ENCODE peak calls at places on chromosome 13, in six cellular contexts. L, V, D, U, N and J are unnamed samples.

GRCh38 chr13:51683537-51684050 is 99.3 kb downstream of the WDFY2 start:
- DNase-seq in L (no peak), V (no peak), D (no peak), U (peak; percentile 41), N (peak; percentile 61), J (no peak)

GRCh38 chr13:110453767-110454166 is 107.8 kb downstream of the RAB20 start:
- DNase-seq in L (no peak), V (no peak), D (no peak), U (no peak), N (no peak), J (no peak)

GRCh38 chr13:35164324-35164932 is 222.4 kb downstream of the NBEA start:
- DNase-seq in L (no peak), V (peak; percentile 54), D (peak; percentile 46), U (peak; percentile 76), N (no peak), J (peak; percentile 8)

GRCh38 chr13:26707122-26708006 is 53.2 kb downstream of the GPR12 start:
- DNase-seq in L (no peak), V (peak; percentile 73), D (peak; percentile 76), U (peak; percentile 91), N (peak; percentile 88), J (peak; percentile 62)

GRCh38 chr13:22451345-22451744 is 729.4 kb upstream of the SGCG start:
- DNase-seq in L (no peak), V (no peak), D (peak; percentile 89), U (peak; percentile 29), N (no peak), J (no peak)

GRCh38 chr13:113162783-113163685 is 4.6 kb downstream of the PROZ start:
- DNase-seq in L (no peak), V (no peak), D (no peak), U (no peak), N (peak; percentile 66), J (no peak)

GRCh38 chr13:19634129-19634740 is 776 bp downstream of the MPHOSPH8 start:
- DNase-seq in L (no peak), V (peak; percentile 60), D (peak; percentile 19), U (peak; percentile 17), N (peak; percentile 53), J (no peak)

GRCh38 chr13:41502676-41503075 is 45.3 kb downstream of the RGCC start:
- DNase-seq in L (no peak), V (no peak), D (no peak), U (no peak), N (no peak), J (no peak)

GRCh38 chr13:36986462-36987240 is 12.5 kb downstream of the ALG5 start:
- DNase-seq in L (no peak), V (peak; percentile 34), D (no peak), U (no peak), N (no peak), J (no peak)

GRCh38 chr13:26423634-26424033 is 133.8 kb upstream of the WASF3 start:
- DNase-seq in L (no peak), V (no peak), D (no peak), U (peak; percentile 32), N (no peak), J (no peak)

GRCh38 chr13:24866488-24866887 is 102.5 kb downstream of the RNF17 start:
- DNase-seq in L (no peak), V (no peak), D (no peak), U (no peak), N (no peak), J (no peak)

GRCh38 chr13:97648171-97648880 is 214.4 kb downstream of the RAP2A start:
- DNase-seq in L (no peak), V (peak; percentile 44), D (no peak), U (no peak), N (peak; percentile 60), J (no peak)

GRCh38 chr13:111210488-111210887 is 95.4 kb downstream of the ARHGEF7 start:
- DNase-seq in L (peak; percentile 74), V (peak; percentile 84), D (peak; percentile 45), U (no peak), N (no peak), J (no peak)

GRCh38 chr13:25095862-25096453 is at the start of gene PABPC3:
- DNase-seq in L (no peak), V (no peak), D (no peak), U (peak; percentile 29), N (no peak), J (no peak)

GRCh38 chr13:20182231-20182846 is 10.4 kb downstream of the GJB2 start:
- DNase-seq in L (peak; percentile 36), V (peak; percentile 82), D (peak; percentile 81), U (peak; percentile 79), N (peak; percentile 82), J (peak; percentile 82)

GRCh38 chr13:97539651-97540230 is 105.8 kb downstream of the RAP2A start:
- DNase-seq in L (no peak), V (peak; percentile 41), D (no peak), U (no peak), N (no peak), J (no peak)

GRCh38 chr13:59318320-59318930 is 845.3 kb downstream of the DIAPH3 start:
- DNase-seq in L (no peak), V (peak; percentile 76), D (peak; percentile 91), U (peak; percentile 94), N (peak; percentile 95), J (peak; percentile 27)

GRCh38 chr13:110425444-110425780 is 118.3 kb downstream of the COL4A2 start:
- DNase-seq in L (no peak), V (peak; percentile 74), D (no peak), U (no peak), N (no peak), J (no peak)

GRCh38 chr13:24159362-24159761 is 1.2 kb upstream of the SPATA13 start:
- DNase-seq in L (no peak), V (no peak), D (no peak), U (no peak), N (no peak), J (no peak)

GRCh38 chr13:76813874-76814273 is 72.3 kb downstream of the KCTD12 start:
- DNase-seq in L (no peak), V (no peak), D (no peak), U (no peak), N (no peak), J (no peak)

GRCh38 chr13:73168226-73168992 is 109.6 kb downstream of the KLF5 start:
- DNase-seq in L (no peak), V (peak; percentile 77), D (no peak), U (no peak), N (no peak), J (no peak)

GRCh38 chr13:44906758-44907157 is 82.5 kb downstream of the NUFIP1 start:
- DNase-seq in L (no peak), V (no peak), D (no peak), U (no peak), N (no peak), J (no peak)

GRCh38 chr13:29743229-29743786 is 107.1 kb downstream of the UBL3 start:
- DNase-seq in L (peak; percentile 56), V (no peak), D (peak; percentile 28), U (no peak), N (peak; percentile 38), J (no peak)

GRCh38 chr13:43304449-43304848 is 281.1 kb downstream of the DNAJC15 start:
- DNase-seq in L (no peak), V (no peak), D (no peak), U (no peak), N (no peak), J (no peak)

GRCh38 chr13:43305416-43305815 is 282.0 kb downstream of the DNAJC15 start:
- DNase-seq in L (no peak), V (peak; percentile 74), D (no peak), U (no peak), N (no peak), J (no peak)

GRCh38 chr13:43304945-43305344 is 281.6 kb downstream of the DNAJC15 start:
- DNase-seq in L (no peak), V (no peak), D (no peak), U (peak; percentile 18), N (peak; percentile 53), J (no peak)

GRCh38 chr13:43301341-43301969 is 278.1 kb downstream of the DNAJC15 start:
- DNase-seq in L (no peak), V (no peak), D (no peak), U (no peak), N (no peak), J (no peak)

GRCh38 chr13:43303040-43303729 is 279.8 kb downstream of the DNAJC15 start:
- DNase-seq in L (no peak), V (peak; percentile 66), D (peak; percentile 82), U (peak; percentile 82), N (peak; percentile 86), J (peak; percentile 31)
- TF ChIP-seq CTCF in L (peak; percentile 72), V (peak; percentile 68), D (peak; percentile 68), U (peak; percentile 86), N (peak; percentile 85), J (peak; percentile 34)

GRCh38 chr13:101916108-101916757 is 463.8 kb downstream of the ITGBL1 start:
- DNase-seq in L (no peak), V (peak; percentile 17), D (peak; percentile 84), U (peak; percentile 81), N (peak; percentile 91), J (peak; percentile 19)
- TF ChIP-seq CTCF in L (peak; percentile 30), V (peak; percentile 10), D (peak; percentile 55), U (peak; percentile 65), N (peak; percentile 79), J (no peak)

DNA sequence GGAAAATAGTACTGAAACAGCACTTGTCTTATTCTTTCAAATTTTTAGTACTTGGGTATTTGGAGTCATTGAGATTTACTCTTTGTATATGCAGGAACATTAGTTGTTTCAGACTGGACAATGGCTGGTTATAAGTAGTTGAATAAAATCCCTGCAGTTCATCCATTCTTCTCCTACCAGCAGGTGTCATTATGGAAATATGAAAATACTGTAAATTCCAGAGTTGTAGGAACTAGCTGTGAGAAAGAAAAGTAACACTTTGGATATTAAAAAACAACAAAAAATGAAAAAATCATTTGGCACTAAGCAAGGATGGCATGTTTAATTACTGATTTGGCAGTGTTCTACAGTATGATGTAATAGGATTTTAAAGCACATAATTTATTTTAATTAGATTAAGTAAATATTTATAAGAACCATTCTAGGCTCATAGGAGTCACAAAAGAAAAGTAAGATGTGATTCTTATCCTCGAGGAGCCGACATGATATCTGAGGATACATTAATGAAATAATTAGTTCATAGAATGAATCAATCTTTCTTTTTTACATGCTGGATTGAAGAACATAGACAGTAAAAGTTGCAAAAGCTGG is 155.3 kb downstream of the KCNRG start:
- DNase-seq in L (no peak), V (peak; percentile 61), D (no peak), U (no peak), N (no peak), J (no peak)
- TF ChIP-seq CTCF in L (peak; percentile 28), V (peak; percentile 44), D (no peak), U (no peak), N (no peak), J (no peak)

DNA sequence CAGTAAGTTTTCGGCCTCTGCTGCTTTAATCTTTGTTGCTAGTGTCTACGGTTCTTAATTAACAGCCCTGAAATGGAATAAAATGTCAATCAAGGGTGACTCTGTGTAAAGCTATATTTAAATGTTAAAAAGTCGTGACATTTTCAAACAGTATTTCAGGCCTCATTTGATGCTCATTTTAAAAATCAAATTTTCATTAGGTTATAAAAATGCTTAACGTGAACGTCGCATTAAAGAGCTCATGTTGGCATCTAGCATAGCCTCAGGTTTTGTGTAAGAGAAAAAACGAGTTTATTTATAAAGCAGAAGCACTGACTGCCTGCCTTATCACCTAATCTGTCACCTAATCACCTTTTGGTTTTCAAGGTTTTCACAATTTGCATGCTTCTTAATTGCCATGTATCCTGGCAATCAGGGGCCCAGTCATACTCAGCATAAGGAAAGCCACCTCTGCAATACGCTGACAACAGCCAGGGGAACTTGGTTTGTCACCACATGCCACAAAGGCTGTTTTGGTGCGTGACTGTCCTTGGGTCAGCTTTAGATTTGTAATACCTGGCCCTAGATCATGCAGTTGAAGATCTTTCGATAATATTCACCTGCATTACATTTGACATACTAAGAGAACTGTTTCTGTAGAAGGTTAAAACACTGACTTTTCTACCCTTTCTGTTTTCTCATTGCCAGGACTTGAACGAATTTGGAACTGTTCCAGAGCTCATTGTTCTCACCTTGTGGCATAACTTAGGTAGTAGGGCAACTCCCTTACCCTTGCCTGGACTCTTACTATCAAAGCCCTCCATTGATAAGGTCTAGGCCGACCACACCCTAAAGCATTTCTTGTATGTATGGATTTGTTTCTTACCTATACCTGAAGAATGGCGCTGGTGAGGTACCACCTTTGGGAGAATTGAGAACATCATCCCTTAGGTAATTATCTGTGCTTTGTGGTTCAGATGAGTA is 112.5 kb downstream of the TEX26 start:
- DNase-seq in L (no peak), V (no peak), D (no peak), U (no peak), N (peak; percentile 53), J (no peak)
- TF ChIP-seq CTCF in L (no peak), V (no peak), D (no peak), U (no peak), N (no peak), J (no peak)